ENCODE peak calls at places on chromosomes 3 and 15, in nine cellular contexts. M is heart right ventricle; N is neural progenitor cell; F is stimulated activated CD8-positive, alpha-beta memory T cell treated with anti-CD3 and anti-CD28 coated beads, Interleukin-7, amount 100 ng/mL, for 1 hour; U is activated CD8-positive, alpha-beta T cell treated with anti-CD3 and anti-CD28 coated beads, Interleukin-2, amount 10 ng/mL, durations not matched to agents 7 days and 5 days; I is BJ; Q is HuH-7.5; B is Kasumi-1; P is RCC 7860. Z is an unnamed sample.

GRCh38 chr3:35829499-35829898 is 190.2 kb downstream of the ARPP21 start:
- DNase-seq in N (no peak), B (no peak), I (no peak), P (no peak), M (no peak), U (no peak), Q (no peak), F (no peak), Z (no peak)

GRCh38 chr3:5016218-5017161 is 37.3 kb downstream of the BHLHE40 start:
- DNase-seq in M (peak), P (peak), U (peak), F (peak), I (no peak), Q (peak), B (peak), N (no peak), Z (no peak)

GRCh38 chr3:34005886-34006285 is 207.5 kb downstream of the PDCD6IP start:
- DNase-seq in F (no peak), B (no peak), N (no peak), Q (no peak), M (no peak), U (no peak), I (no peak), P (peak), Z (no peak)

GRCh38 chr3:15428539-15428938 is 1.1 kb downstream of the EAF1 start:
- DNase-seq in Q (no peak), M (no peak), F (no peak), U (peak), I (peak), P (peak), N (no peak), B (peak), Z (no peak)

GRCh38 chr15:57703387-57703786 is 3.1 kb upstream of the POLR2M start:
- DNase-seq in F (no peak), N (no peak), I (no peak), Q (no peak), B (no peak), U (peak), M (no peak), P (no peak), Z (no peak)

GRCh38 chr3:115098354-115099073 is 48.6 kb downstream of the ZBTB20 start:
- DNase-seq in U (no peak), N (no peak), F (no peak), B (no peak), M (no peak), Q (no peak), I (no peak), P (no peak), Z (no peak)

GRCh38 chr3:4271834-4272233 is 31.3 kb upstream of the SETMAR start:
- DNase-seq in M (no peak), U (no peak), B (peak), I (no peak), F (no peak), P (peak), Q (peak), N (peak), Z (no peak)

GRCh38 chr15:81643773-81644172 is 269.8 kb upstream of the TMC3 start:
- DNase-seq in M (no peak), Q (no peak), P (no peak), I (no peak), B (no peak), N (no peak), F (no peak), U (no peak), Z (no peak)

GRCh38 chr3:111069974-111070751 is 1.5 kb upstream of the NECTIN3 start:
- DNase-seq in B (no peak), Q (no peak), F (no peak), P (no peak), M (peak), N (peak), I (no peak), U (no peak), Z (no peak)

GRCh38 chr3:9231006-9231405 is 18.4 kb downstream of the SRGAP3 start:
- DNase-seq in M (no peak), P (no peak), B (no peak), F (no peak), U (no peak), I (no peak), N (peak), Q (no peak), Z (no peak)